ENCODE peak calls at places on chromosomes 1 and 21, in six cellular contexts. A is fibroblast of lung, F is GM23248, B is kidney, R is left ventricle myocardium inferior, C is heart left ventricle. U is an unnamed sample.

GRCh38 chr1:236141447-236142357 is 637 bp upstream of the GPR137B start:
- DNase-seq in A (peak; percentile 61), F (peak; percentile 80), B (peak; percentile 83), R (no peak), C (no peak), U (peak; percentile 51)

GRCh38 chr21:45595574-45596295 is 47.8 kb upstream of the PCBP3 start:
- DNase-seq in A (no peak), F (no peak), B (peak; percentile 67), R (no peak), C (no peak), U (no peak)

GRCh38 chr21:46037338-46038325 is 56.1 kb downstream of the COL6A1 start:
- DNase-seq in A (no peak), F (no peak), B (peak; percentile 72), R (no peak), C (no peak), U (no peak)

GRCh38 chr21:41725421-41726021 is 41.3 kb downstream of the RIPK4 start:
- DNase-seq in A (no peak), F (no peak), B (peak; percentile 71), R (no peak), C (peak; percentile 66), U (no peak)

GRCh38 chr1:56156937-56157336 is 422.4 kb downstream of the PLPP3 start:
- DNase-seq in A (no peak), F (no peak), B (no peak), R (no peak), C (no peak), U (no peak)

GRCh38 chr1:107557095-107557494 is 407.9 kb downstream of the VAV3 start:
- DNase-seq in A (no peak), F (no peak), B (no peak), R (no peak), C (no peak), U (no peak)

GRCh38 chr1:30984991-30985503 is 76.5 kb upstream of the SDC3 start:
- DNase-seq in A (no peak), F (no peak), B (no peak), R (no peak), C (no peak), U (no peak)

GRCh38 chr1:88648706-88649105 is 35.4 kb upstream of the PKN2 start:
- DNase-seq in A (no peak), F (no peak), B (no peak), R (no peak), C (no peak), U (no peak)

GRCh38 chr1:181033799-181034391 is at the start of gene MR1:
- DNase-seq in A (peak; percentile 74), F (peak; percentile 88), B (no peak), R (no peak), C (no peak), U (peak; percentile 22)

GRCh38 chr21:25402134-25402957 is 204.9 kb downstream of the MRPL39 start:
- DNase-seq in A (no peak), F (no peak), B (no peak), R (no peak), C (no peak), U (no peak)

GRCh38 chr1:184276416-184276815 is 110.4 kb upstream of the C1orf21 start:
- DNase-seq in A (no peak), F (peak; percentile 6), B (no peak), R (no peak), C (no peak), U (no peak)

GRCh38 chr1:43973981-43974442 is 748 bp upstream of the ATP6V0B start:
- DNase-seq in A (no peak), F (no peak), B (no peak), R (no peak), C (peak; percentile 3), U (peak; percentile 36)

GRCh38 chr21:43305336-43305665 is 121.6 kb downstream of the SIK1 start:
- DNase-seq in A (no peak), F (no peak), B (peak; percentile 59), R (peak; percentile 2), C (peak; percentile 40), U (no peak)

GRCh38 chr1:227317541-227318002 is 720 bp downstream of the CDC42BPA start:
- DNase-seq in A (peak; percentile 65), F (peak; percentile 79), B (no peak), R (peak; percentile 29), C (no peak), U (peak; percentile 72)

GRCh38 chr21:35366348-35367085 is 317.4 kb upstream of the RUNX1 start:
- DNase-seq in A (peak; percentile 68), F (peak; percentile 85), B (no peak), R (no peak), C (no peak), U (no peak)

GRCh38 chr1:22609291-22609690 is 27.1 kb upstream of the C1QA start:
- DNase-seq in A (no peak), F (no peak), B (no peak), R (no peak), C (no peak), U (no peak)

GRCh38 chr1:100713636-100714035 is 5.9 kb upstream of the VCAM1 start:
- DNase-seq in A (no peak), F (no peak), B (no peak), R (no peak), C (no peak), U (peak; percentile 41)

DNA sequence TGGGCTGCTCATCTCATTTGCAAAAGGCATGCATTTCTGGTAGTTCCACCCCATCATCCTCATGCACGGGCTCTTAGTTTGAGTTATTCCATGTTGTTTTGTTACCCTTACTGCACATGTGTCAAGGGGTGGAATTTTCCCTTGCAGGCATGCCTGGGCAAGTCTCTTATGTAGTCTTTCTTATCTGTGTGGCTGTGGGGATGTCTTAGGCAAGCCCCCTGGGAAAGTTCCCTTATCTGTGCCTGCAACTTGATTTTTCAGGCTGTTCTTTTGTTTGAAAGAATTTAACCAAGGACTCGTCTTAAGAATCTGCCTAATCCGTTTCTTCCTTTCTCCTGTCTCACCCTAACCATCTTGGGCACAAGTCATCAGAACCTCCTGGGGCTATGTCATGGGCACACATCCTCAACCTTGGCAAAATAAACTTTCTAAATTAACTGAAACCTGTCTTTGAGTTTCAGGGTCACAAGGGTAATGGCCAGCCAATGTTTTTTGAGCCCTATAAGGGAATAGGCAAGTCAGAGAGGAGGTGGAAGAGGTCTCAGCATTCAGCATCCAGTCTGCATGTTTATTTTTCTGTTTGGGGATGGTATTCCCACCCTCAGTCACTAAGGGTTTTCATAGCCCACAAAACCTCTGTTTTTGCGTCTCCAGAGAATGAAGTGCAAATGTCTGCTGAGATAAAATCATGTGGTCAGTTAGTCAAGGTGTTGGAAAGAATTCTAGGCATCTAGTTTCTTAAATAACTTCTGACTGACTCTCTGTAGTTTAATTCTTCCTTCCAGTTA is 579.7 kb downstream of the PLA2G4A start:
- DNase-seq in A (peak; percentile 84), F (peak; percentile 13), B (no peak), R (no peak), C (no peak), U (no peak)
- H3K4me3 ChIP-seq in A (no peak overlapping the region), F (no peak overlapping the region), B (no peak overlapping the region), R (no peak overlapping the region), C (no peak overlapping the region), U (no peak overlapping the region)

GRCh38 chr1:2862441-2863148 is 61.1 kb upstream of the TTC34 start:
- DNase-seq in A (no peak), F (no peak), B (peak; percentile 30), R (no peak), C (no peak), U (no peak)
- H3K9me3 ChIP-seq in A (no peaks in the 10 kb centered on the region), F (no peaks in the 10 kb centered on the region), B (no peaks in the 10 kb centered on the region), R (no peaks in the 10 kb centered on the region), C (no peaks in the 10 kb centered on the region), U (no peaks in the 10 kb centered on the region)

GRCh38 chr1:27359822-27360158 is 7.0 kb downstream of the MAP3K6 start:
- DNase-seq in A (no peak), F (no peak), B (peak; percentile 55), R (no peak), C (no peak), U (no peak)

GRCh38 chr1:27361553-27361952 is 5.2 kb downstream of the MAP3K6 start:
- DNase-seq in A (no peak), F (no peak), B (peak; percentile 66), R (no peak), C (no peak), U (no peak)

GRCh38 chr1:27360159-27361043 is 6.4 kb downstream of the MAP3K6 start:
- DNase-seq in A (no peak), F (no peak), B (peak; percentile 77), R (no peak), C (no peak), U (no peak)

GRCh38 chr1:27358928-27359313 is 7.8 kb downstream of the MAP3K6 start:
- DNase-seq in A (no peak), F (no peak), B (no peak), R (no peak), C (no peak), U (no peak)

DNA sequence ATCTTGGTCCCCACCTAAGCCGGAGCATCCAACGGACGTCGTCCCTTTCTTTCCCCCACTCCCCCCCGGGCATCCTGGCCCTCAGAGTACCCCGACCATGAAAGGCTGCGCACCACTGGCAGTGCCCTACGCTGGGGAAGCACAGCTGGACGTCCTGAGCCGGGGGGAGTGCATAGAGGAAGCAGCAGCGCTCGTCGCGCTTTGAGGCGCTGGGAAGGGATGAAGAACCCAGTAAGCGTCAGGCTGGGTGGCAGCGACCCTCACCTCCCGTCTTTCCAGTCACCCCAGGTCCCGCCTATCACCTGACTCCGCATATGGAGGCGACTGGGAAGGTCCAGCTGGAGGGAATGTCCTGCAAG is 5.7 kb downstream of the MAP3K6 start:
- DNase-seq in A (no peak), F (no peak), B (peak; percentile 70), R (no peak), C (no peak), U (no peak)
- H3K36me3 ChIP-seq in A (peaks cover 40% of the 10 kb centered on the region), F (peaks cover 5% of the 10 kb centered on the region), B (peaks cover 11% of the 10 kb centered on the region), R (peaks cover 91% of the 10 kb centered on the region), C (peaks cover 85% of the 10 kb centered on the region), U (peaks cover 33% of the 10 kb centered on the region)

GRCh38 chr21:28758883-28759242 is 233.8 kb downstream of the LTN1 start:
- DNase-seq in A (no peak), F (no peak), B (no peak), R (no peak), C (no peak), U (no peak)
- H3K4me3 ChIP-seq in A (no peak overlapping the region), F (no peak overlapping the region), B (no peak overlapping the region), R (no peak overlapping the region), C (no peak overlapping the region), U (no peak overlapping the region)

GRCh38 chr1:152565115-152565514 is 1.5 kb downstream of the LCE3E start:
- DNase-seq in A (no peak), F (no peak), B (no peak), R (no peak), C (no peak), U (no peak)

GRCh38 chr1:152565535-152566215 is 905 bp downstream of the LCE3E start:
- DNase-seq in A (no peak), F (no peak), B (no peak), R (no peak), C (no peak), U (no peak)

DNA sequence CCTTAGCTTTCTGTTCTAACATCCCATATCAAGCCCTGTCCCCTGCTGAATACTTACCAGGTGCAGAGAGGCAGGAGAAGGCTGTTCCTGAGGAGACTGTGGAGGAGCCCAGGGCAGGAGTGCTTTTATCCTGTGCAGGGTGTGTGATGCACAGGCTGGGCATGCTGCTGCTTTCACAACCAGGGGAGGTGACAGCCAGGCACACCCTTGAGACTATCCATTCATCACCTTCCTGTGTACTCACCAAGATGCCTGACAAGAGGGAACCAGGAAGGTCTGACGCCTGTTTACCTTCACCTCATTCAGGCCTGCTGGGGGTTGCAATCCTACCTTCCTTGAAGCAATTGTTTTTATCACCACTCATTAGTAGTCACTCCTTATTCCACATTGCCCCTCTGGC is at the start of gene LCE3E:
- DNase-seq in A (no peak), F (no peak), B (no peak), R (no peak), C (no peak), U (no peak)
- H3K9me3 ChIP-seq in A (no peaks in the 10 kb centered on the region), F (no peaks in the 10 kb centered on the region), B (peaks cover 7% of the 10 kb centered on the region), R (peaks cover 48% of the 10 kb centered on the region), C (no peaks in the 10 kb centered on the region), U (peaks cover 2% of the 10 kb centered on the region)

GRCh38 chr1:66370462-66370907 is 163.5 kb upstream of the SGIP1 start:
- DNase-seq in A (no peak), F (no peak), B (no peak), R (no peak), C (no peak), U (no peak)
- H3K36me3 ChIP-seq in A (no peaks in the 10 kb centered on the region), F (peaks cover 60% of the 10 kb centered on the region), B (peaks cover 7% of the 10 kb centered on the region), R (peaks cover 65% of the 10 kb centered on the region), C (peaks cover 68% of the 10 kb centered on the region), U (peaks cover 49% of the 10 kb centered on the region)